ENCODE peak calls at places on chromosomes 3 and 15, in six cellular contexts. K is HepG2, Z is A673, J is neural progenitor cell, I is fibroblast of lung, X is hepatocyte. T is an unnamed sample.

GRCh38 chr3:64815195-64815627 is 127.4 kb upstream of the ADAMTS9 start:
- DNase-seq in K (no peak), Z (peak; percentile 65), J (no peak), I (peak; percentile 46), X (no peak), T (no peak)

GRCh38 chr15:22892333-22892732 is 53.9 kb downstream of the NIPA2 start:
- DNase-seq in K (no peak), Z (no peak), J (no peak), I (no peak), X (peak; percentile 21), T (no peak)

GRCh38 chr3:136818191-136818850 is 605 bp upstream of the SLC35G2 start:
- DNase-seq in K (peak; percentile 77), Z (peak; percentile 57), J (peak; percentile 13), I (peak; percentile 89), X (no peak), T (no peak)

GRCh38 chr3:67526246-67526645 is 128.2 kb downstream of the SUCLG2 start:
- DNase-seq in K (no peak), Z (peak; percentile 22), J (no peak), I (peak; percentile 98), X (no peak), T (no peak)

GRCh38 chr3:194522579-194523046 is 35.8 kb upstream of the ATP13A3 start:
- DNase-seq in K (no peak), Z (peak; percentile 39), J (no peak), I (peak; percentile 83), X (no peak), T (no peak)

GRCh38 chr3:49747792-49748480 is 24.2 kb upstream of the GMPPB start:
- DNase-seq in K (peak; percentile 57), Z (no peak), J (no peak), I (peak; percentile 94), X (peak; percentile 47), T (no peak)

GRCh38 chr3:4745240-4745620 is 234.0 kb upstream of the BHLHE40 start:
- DNase-seq in K (no peak), Z (no peak), J (no peak), I (no peak), X (no peak), T (no peak)

GRCh38 chr15:78105541-78106241 is 13.3 kb downstream of the SH2D7 start:
- DNase-seq in K (peak; percentile 35), Z (no peak), J (no peak), I (peak; percentile 17), X (no peak), T (no peak)

GRCh38 chr3:7410782-7411181 is 549.9 kb downstream of the GRM7 start:
- DNase-seq in K (no peak), Z (no peak), J (no peak), I (no peak), X (no peak), T (no peak)

GRCh38 chr3:156434921-156435320 is 120.0 kb downstream of the SSR3 start:
- DNase-seq in K (no peak), Z (no peak), J (no peak), I (no peak), X (no peak), T (no peak)

GRCh38 chr3:5756443-5756842 is 568.9 kb downstream of the EDEM1 start:
- DNase-seq in K (no peak), Z (no peak), J (no peak), I (no peak), X (no peak), T (no peak)

GRCh38 chr15:71440479-71441071 is 325.3 kb downstream of the THSD4 start:
- DNase-seq in K (peak; percentile 27), Z (peak; percentile 71), J (peak; percentile 28), I (peak; percentile 66), X (peak; percentile 38), T (peak; percentile 61)

GRCh38 chr15:45048784-45049631 is 26.0 kb downstream of the SORD start:
- DNase-seq in K (no peak), Z (no peak), J (no peak), I (peak; percentile 59), X (peak; percentile 74), T (no peak)

DNA sequence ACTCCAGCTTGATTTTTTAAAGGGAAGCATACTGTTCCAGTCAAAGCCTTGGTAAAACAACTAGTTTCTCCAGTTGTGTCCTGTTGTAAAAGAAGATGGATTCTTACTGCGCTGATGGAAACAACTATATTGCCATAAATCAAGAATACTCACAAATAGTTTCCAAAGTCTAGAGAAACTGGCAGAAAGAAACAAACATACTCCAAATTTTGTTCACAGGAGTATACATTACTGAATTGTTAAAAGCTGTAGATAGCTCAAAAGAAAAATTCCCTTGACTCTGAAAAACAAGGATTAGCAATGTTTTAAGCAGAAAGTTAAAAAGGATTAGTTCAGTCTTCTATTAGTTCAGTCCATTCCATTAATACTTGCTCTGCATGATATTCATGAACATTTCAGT is 27.6 kb downstream of the SORD start:
- DNase-seq in K (no peak), Z (no peak), J (no peak), I (no peak), X (no peak), T (no peak)
- H3K9me3 ChIP-seq in K (no peaks in the 10 kb centered on the region), Z (peaks cover 13% of the 10 kb centered on the region), J (peaks cover 13% of the 10 kb centered on the region), I (no peaks in the 10 kb centered on the region), X (peaks cover 8% of the 10 kb centered on the region), T (peaks cover 4% of the 10 kb centered on the region)

DNA sequence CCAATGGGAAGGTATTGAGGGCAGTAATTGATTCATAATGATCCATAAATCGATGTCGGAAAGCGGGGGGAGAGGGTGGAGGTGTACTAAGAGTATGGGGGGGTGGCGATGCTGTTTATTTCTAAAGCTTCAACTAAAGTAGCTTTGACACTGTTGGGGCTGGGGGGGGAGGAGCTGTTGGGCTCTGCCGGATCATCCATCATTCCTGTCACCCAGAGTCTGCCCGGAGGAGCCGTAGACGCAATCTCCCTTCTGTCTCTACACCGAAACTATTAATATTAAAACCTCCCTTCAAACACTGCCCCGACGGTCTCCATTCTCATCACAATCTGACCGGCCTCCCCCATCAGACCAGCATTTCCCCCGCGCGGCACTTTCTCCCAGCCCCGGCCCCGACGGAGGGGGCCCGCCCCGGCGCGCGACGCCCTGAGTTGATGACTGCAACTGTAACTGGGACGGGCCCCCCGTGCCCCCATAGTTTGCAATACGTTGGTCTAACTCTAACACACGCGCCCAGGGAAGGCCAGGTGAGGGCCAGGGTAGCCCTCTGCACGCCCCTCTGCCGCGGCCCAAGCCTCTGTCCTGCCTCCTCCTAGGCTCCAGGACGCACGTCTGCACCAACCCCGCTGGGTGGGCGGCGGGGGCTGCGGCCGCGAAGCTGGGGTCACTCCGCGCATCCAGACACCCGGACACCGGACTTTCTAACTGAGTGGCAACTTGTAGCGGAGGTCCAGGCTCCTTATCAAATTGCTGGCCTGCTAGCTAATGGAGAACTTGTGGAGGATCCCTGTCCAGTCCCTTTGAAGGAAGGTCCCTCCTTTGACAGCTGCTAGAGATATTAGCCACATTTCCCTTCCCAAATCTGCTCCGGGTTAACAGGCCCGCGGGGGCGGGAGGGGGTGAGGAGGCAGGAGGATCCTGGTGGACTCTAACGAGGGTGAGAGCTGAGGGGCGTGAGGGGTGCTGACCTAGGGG is 212.0 kb downstream of the MEIS2 start:
- DNase-seq in K (no peak), Z (no peak), J (peak; percentile 56), I (peak; percentile 71), X (no peak), T (no peak)
- TF ChIP-seq EZH2 in K (no peak), Z (no peak), J (peak; percentile 86), I (peak; percentile 21), X (peak; percentile 69), T (no peak)

GRCh38 chr15:63553388-63553791 is 43.8 kb upstream of the FBXL22 start:
- DNase-seq in K (no peak), Z (peak; percentile 56), J (no peak), I (peak; percentile 100), X (peak; percentile 57), T (peak; percentile 84)

GRCh38 chr15:63556246-63556645 is 40.9 kb upstream of the FBXL22 start:
- DNase-seq in K (no peak), Z (no peak), J (no peak), I (no peak), X (no peak), T (no peak)

GRCh38 chr15:63554337-63554927 is 42.8 kb upstream of the FBXL22 start:
- DNase-seq in K (no peak), Z (no peak), J (no peak), I (peak; percentile 39), X (no peak), T (no peak)

GRCh38 chr15:63555520-63555919 is 41.7 kb upstream of the FBXL22 start:
- DNase-seq in K (no peak), Z (no peak), J (no peak), I (no peak), X (no peak), T (no peak)

GRCh38 chr15:63551400-63551799 is 45.8 kb upstream of the FBXL22 start:
- DNase-seq in K (no peak), Z (no peak), J (no peak), I (peak; percentile 59), X (no peak), T (no peak)
- H3K27ac ChIP-seq in K (no peak overlapping the region), Z (no peak overlapping the region), J (no peak overlapping the region), I (no peak overlapping the region), X (no peak overlapping the region), T (no peak overlapping the region)

GRCh38 chr3:43012189-43012588 is 33.1 kb downstream of the GASK1A start:
- DNase-seq in K (no peak), Z (no peak), J (no peak), I (no peak), X (no peak), T (no peak)

GRCh38 chr3:43014216-43014615 is 35.1 kb downstream of the GASK1A start:
- DNase-seq in K (no peak), Z (no peak), J (no peak), I (no peak), X (no peak), T (no peak)

GRCh38 chr3:43011638-43012037 is 32.5 kb downstream of the GASK1A start:
- DNase-seq in K (no peak), Z (no peak), J (no peak), I (no peak), X (no peak), T (no peak)

GRCh38 chr3:43013743-43014155 is 34.6 kb downstream of the GASK1A start:
- DNase-seq in K (no peak), Z (no peak), J (no peak), I (no peak), X (no peak), T (no peak)

GRCh38 chr3:43013256-43013655 is 34.1 kb downstream of the GASK1A start:
- DNase-seq in K (no peak), Z (no peak), J (no peak), I (no peak), X (no peak), T (no peak)
- H3K9me3 ChIP-seq in K (peaks cover 57% of the 10 kb centered on the region), Z (no peaks in the 10 kb centered on the region), J (no peaks in the 10 kb centered on the region), I (no peaks in the 10 kb centered on the region), X (no peaks in the 10 kb centered on the region), T (no peaks in the 10 kb centered on the region)

GRCh38 chr3:25683882-25684281 is 19.2 kb upstream of the TOP2B start:
- DNase-seq in K (no peak), Z (no peak), J (no peak), I (no peak), X (no peak), T (no peak)
- TF ChIP-seq EZH2 in K (no peak), Z (no peak), J (no peak), I (no peak), X (no peak), T (no peak)

T was measured in SK-N-MC.